ENCODE peak calls at places on chromosomes 6 and 20, in five cellular contexts. V, C, M, W and F are unnamed samples.

GRCh38 chr20:11389188-11389587 is 528.5 kb upstream of the BTBD3 start:
- DNase-seq in M (no peak), V (no peak), W (no peak), C (no peak), F (no peak)

GRCh38 chr6:136323431-136324112 is 33.9 kb upstream of the BCLAF1 start:
- DNase-seq in W (no peak), M (no peak), C (no peak), V (peak), F (no peak)

GRCh38 chr6:44034931-44035345 is 92.3 kb downstream of the MRPL14 start:
- DNase-seq in C (no peak), V (no peak), W (no peak), M (no peak), F (no peak)

GRCh38 chr6:123551939-123552707 is 84.6 kb downstream of the TRDN start:
- DNase-seq in V (peak), M (no peak), W (no peak), C (no peak), F (no peak)

GRCh38 chr6:125931733-125932450 is 24.7 kb upstream of the HINT3 start:
- DNase-seq in M (no peak), C (no peak), W (no peak), V (no peak), F (no peak)

GRCh38 chr6:4819706-4820283 is 43.6 kb downstream of the CDYL start:
- DNase-seq in W (no peak), M (no peak), C (no peak), V (no peak), F (no peak)

GRCh38 chr20:44109951-44110361 is 77.0 kb downstream of the JPH2 start:
- DNase-seq in M (no peak), C (no peak), W (no peak), V (peak), F (no peak)

GRCh38 chr6:146361367-146361924 is 182.2 kb upstream of the RAB32 start:
- DNase-seq in V (peak), M (no peak), C (no peak), W (no peak), F (no peak)

GRCh38 chr6:1312444-1313363 is 806 bp downstream of the FOXQ1 start:
- DNase-seq in W (no peak), V (no peak), C (peak), M (peak), F (peak)

GRCh38 chr6:75349262-75349984 is 64.8 kb upstream of the TMEM30A start:
- DNase-seq in W (peak), V (peak), M (peak), C (peak), F (peak)

GRCh38 chr6:129667621-129668020 is 42.4 kb downstream of the ARHGAP18 start:
- DNase-seq in M (peak), V (peak), W (no peak), C (no peak), F (no peak)

GRCh38 chr6:36590237-36590636 is 3.9 kb upstream of the SRSF3 start:
- DNase-seq in M (no peak), C (no peak), V (peak), W (no peak), F (no peak)

GRCh38 chr6:110548124-110548847 is 71.9 kb upstream of the SLC22A16 start:
- DNase-seq in C (no peak), W (no peak), M (no peak), V (no peak), F (no peak)

GRCh38 chr20:36919715-36920333 is 31.7 kb downstream of the SAMHD1 start:
- DNase-seq in M (peak), W (peak), V (peak), C (no peak), F (peak)

GRCh38 chr6:72522735-72523141 is 99.1 kb upstream of the KCNQ5 start:
- DNase-seq in M (peak), V (no peak), W (no peak), C (peak), F (peak)

GRCh38 chr6:107509506-107509905 is 19.6 kb downstream of the SOBP start:
- DNase-seq in M (peak), V (peak), W (no peak), C (no peak), F (no peak)

GRCh38 chr6:15870354-15871043 is 207.7 kb upstream of the DTNBP1 start:
- DNase-seq in M (no peak), W (no peak), C (no peak), V (peak), F (no peak)

GRCh38 chr6:26195376-26195923 is 108.2 kb downstream of the HFE start:
- DNase-seq in C (peak), M (peak), V (peak), W (peak), F (peak)

GRCh38 chr20:59994697-59995122 is 36.5 kb downstream of the CDH26 start:
- DNase-seq in W (no peak), C (no peak), V (peak), M (peak), F (peak)

GRCh38 chr6:43120938-43121913 is 45.1 kb downstream of the PTK7 start:
- DNase-seq in M (peak), W (no peak), C (no peak), V (peak), F (no peak)

GRCh38 chr20:11229772-11230171 is 556.0 kb upstream of the JAG1 start:
- DNase-seq in M (peak), V (peak), C (no peak), W (no peak), F (no peak)

GRCh38 chr6:157669747-157670216 is 153.3 kb upstream of the SNX9 start:
- DNase-seq in C (no peak), W (peak), M (peak), V (peak), F (peak)

GRCh38 chr20:63930971-63931553 is 25.2 kb downstream of the UCKL1 start:
- DNase-seq in W (no peak), M (no peak), V (no peak), C (no peak), F (no peak)

GRCh38 chr20:44861547-44862006 is 23.9 kb upstream of the YWHAB start:
- DNase-seq in C (no peak), M (peak), W (no peak), V (peak), F (no peak)

GRCh38 chr6:96467814-96468213 is 53.8 kb upstream of the UFL1 start:
- DNase-seq in V (no peak), C (no peak), W (no peak), M (no peak), F (no peak)

GRCh38 chr20:49219091-49219923 is at the start of gene DDX27:
- DNase-seq in W (peak), C (peak), M (peak), V (peak), F (peak)

GRCh38 chr6:169409742-169410312 is 156.2 kb upstream of the THBS2 start:
- DNase-seq in C (no peak), W (no peak), M (no peak), V (peak), F (no peak)

GRCh38 chr6:106963544-106963943 is 11.0 kb downstream of the CD24 start:
- DNase-seq in W (no peak), C (no peak), V (no peak), M (peak), F (no peak)

GRCh38 chr6:20182069-20182468 is 30.2 kb downstream of the MBOAT1 start:
- DNase-seq in V (no peak), C (no peak), W (no peak), M (no peak), F (no peak)

GRCh38 chr6:17429381-17430061 is 36.1 kb downstream of the CAP2 start:
- DNase-seq in V (no peak), C (no peak), W (no peak), M (peak), F (no peak)

GRCh38 chr6:156334961-156335360 is 442.2 kb upstream of the ARID1B start:
- DNase-seq in M (no peak), V (no peak), W (no peak), C (no peak), F (no peak)

DNA sequence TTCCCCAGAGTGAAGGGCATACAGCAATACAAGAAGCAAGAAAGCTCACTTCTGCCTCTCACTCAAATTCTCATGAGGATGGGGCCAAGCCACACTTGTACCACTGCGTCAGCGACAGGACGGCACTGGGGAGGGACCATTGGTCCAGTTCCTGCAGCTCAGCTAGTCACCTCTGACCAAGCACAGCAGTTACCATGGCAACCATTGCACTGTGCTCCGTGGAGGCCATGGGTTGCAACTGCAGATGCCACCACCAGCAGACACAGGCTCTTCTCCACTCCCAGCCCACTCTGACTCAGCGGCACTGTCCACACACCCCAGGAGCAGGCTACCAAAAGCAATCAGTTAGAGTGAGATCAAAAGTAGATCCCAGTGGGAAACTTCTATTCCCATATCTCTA is 441.1 kb upstream of the ARID1B start:
- DNase-seq in V (no peak), C (peak), M (peak), W (no peak), F (peak)
- TF ChIP-seq CTCF in V (no peak), C (no peak), M (no peak), W (no peak), F (no peak)

DNA sequence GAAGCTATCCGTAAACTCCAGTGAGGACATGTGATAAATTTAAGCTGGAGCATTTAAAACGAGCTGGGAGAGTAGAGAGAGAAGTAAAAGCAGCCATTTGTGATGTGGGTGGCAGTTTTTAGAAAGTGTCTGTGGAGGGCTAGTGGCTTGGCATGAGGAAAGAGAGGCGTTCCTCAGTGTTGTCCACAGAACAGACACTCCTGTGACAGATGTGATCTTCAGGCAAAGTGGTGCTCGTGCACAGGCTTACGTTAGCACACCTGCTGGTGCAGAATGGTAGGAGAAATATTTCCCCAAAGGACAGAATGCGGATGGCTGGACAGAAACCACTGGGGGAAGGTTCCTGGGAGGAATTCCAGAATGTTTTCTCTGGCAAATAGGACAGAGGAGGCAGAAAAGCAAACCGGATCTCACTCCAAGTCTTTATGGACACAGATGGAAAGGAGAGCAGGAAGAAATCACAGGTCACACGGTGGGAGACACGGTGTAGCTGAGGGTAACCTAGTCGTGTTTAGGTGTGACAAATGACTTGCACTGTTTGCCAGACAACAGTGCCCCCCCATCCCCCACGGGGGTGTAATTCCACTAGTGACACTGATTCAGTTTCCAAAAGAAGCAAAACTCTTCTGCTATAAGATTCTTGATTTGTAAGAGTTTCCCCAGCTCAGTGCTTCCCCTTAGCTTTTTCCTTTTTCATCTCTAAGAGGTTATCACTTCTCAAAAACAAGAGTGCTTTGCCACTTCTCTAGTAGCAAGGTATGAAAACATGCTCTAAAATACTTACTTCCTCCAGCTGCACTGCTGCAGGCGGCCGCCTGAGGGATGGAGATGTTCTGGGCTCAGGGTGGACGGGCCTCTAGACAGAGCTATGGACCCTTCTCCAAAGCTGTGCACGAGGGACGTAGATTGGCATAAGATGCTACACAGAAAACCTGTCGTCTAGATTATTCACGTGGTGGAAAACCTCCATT is 293.2 kb downstream of the QKI start:
- DNase-seq in V (no peak), C (no peak), M (no peak), W (no peak), F (no peak)
- TF ChIP-seq CTCF in V (no peak), C (no peak), M (no peak), W (peak), F (no peak)

GRCh38 chr6:137661601-137662000 is 167.4 kb upstream of the OLIG3 start:
- DNase-seq in M (peak), W (no peak), C (no peak), V (peak), F (no peak)
- TF ChIP-seq CTCF in M (peak), W (peak), C (no peak), V (peak), F (no peak)

GRCh38 chr20:6636209-6637159 is 131.0 kb upstream of the BMP2 start:
- DNase-seq in C (no peak), W (no peak), M (peak), V (peak), F (peak)
- TF ChIP-seq CTCF in C (peak), W (peak), M (peak), V (peak), F (peak)

DNA sequence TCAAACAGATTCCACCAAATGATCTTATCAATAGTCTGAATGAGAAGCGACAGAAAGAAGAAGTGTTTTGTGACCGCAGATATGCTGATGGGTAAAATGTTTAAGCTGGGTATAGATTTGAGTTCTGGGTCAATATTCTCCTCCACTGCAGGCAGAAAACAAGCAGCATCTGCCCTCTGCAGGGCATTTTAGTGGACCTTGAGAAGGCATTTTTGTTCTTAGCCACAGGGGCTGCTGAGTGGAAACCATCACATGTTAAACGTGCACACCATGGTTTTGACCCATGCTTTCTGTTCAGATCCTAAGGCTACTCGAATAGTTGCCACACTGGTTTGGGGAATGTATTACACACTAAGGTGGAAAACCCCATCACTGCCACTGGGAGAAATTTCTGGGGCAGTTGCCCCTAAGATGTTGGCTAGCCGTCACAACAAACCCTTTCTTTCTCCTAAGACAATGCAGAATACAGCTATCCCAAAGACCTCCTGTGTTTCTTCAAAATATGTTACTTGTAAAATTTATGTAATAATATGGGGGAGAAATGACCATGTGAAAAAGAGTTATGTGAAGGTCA is 5.5 kb downstream of the POU3F2 start:
- DNase-seq in M (no peak), W (no peak), C (no peak), V (peak), F (no peak)
- TF ChIP-seq CTCF in M (no peak), W (peak), C (no peak), V (peak), F (peak)